ENCODE peak calls at places on chromosomes 6 and 20, in eight cellular contexts. M is COR-L47; W is psoas muscle; S is GM13977; T is activated CD8-positive, alpha-beta memory T cell treated with anti-CD3 and anti-CD28 coated beads, Interleukin-2, amount 10 ng/mL, durations not matched to agents 7 days and 5 days; X is body of pancreas; L is germinal center; N is AG09319. H is an unnamed sample.

GRCh38 chr20:1950836-1951235 is 43.0 kb downstream of the PDYN start:
- DNase-seq in M (no peak), W (no peak), S (no peak), T (no peak), X (no peak), L (no peak), N (no peak), H (no peak)

GRCh38 chr20:56004611-56005388 is 519 bp downstream of the CBLN4 start:
- DNase-seq in M (no peak), W (no peak), S (no peak), T (no peak), X (no peak), L (no peak), N (no peak), H (no peak)

GRCh38 chr6:35919827-35920751 is 809 bp downstream of the SRPK1 start:
- DNase-seq in M (peak; percentile 26), W (peak; percentile 15), S (peak; percentile 33), T (peak; percentile 68), X (peak; percentile 72), L (peak; percentile 40), N (peak; percentile 10), H (peak; percentile 53)

GRCh38 chr6:43901330-43902230 is 131.6 kb downstream of the VEGFA start:
- DNase-seq in M (peak; percentile 31), W (no peak), S (no peak), T (no peak), X (no peak), L (no peak), N (no peak), H (no peak)

GRCh38 chr6:65896140-65896539 is 189.1 kb upstream of the EYS start:
- DNase-seq in M (no peak), W (no peak), S (no peak), T (no peak), X (no peak), L (no peak), N (no peak), H (no peak)

GRCh38 chr6:53851561-53851960 is 56.8 kb downstream of the LRRC1 start:
- DNase-seq in M (no peak), W (no peak), S (no peak), T (no peak), X (no peak), L (no peak), N (no peak), H (no peak)

GRCh38 chr6:100382031-100382430 is 82.7 kb downstream of the SIM1 start:
- DNase-seq in M (no peak), W (no peak), S (no peak), T (no peak), X (no peak), L (no peak), N (no peak), H (no peak)

GRCh38 chr6:160077526-160077925 is 44.1 kb upstream of the SLC22A1 start:
- DNase-seq in M (no peak), W (no peak), S (no peak), T (no peak), X (no peak), L (no peak), N (no peak), H (no peak)

GRCh38 chr20:56540415-56540814 is 7.4 kb downstream of the FAM209B start:
- DNase-seq in M (no peak), W (no peak), S (no peak), T (no peak), X (no peak), L (no peak), N (no peak), H (no peak)

GRCh38 chr20:51034461-51034860 is 11.6 kb upstream of the KCNG1 start:
- DNase-seq in M (no peak), W (no peak), S (no peak), T (no peak), X (no peak), L (no peak), N (no peak), H (no peak)

GRCh38 chr20:31833130-31833930 is 12.1 kb downstream of the FOXS1 start:
- DNase-seq in M (peak; percentile 4), W (peak; percentile 75), S (peak; percentile 85), T (peak; percentile 74), X (peak; percentile 46), L (peak; percentile 73), N (no peak), H (peak; percentile 65)

GRCh38 chr6:121849477-121849876 is 414.0 kb downstream of the GJA1 start:
- DNase-seq in M (no peak), W (no peak), S (peak; percentile 30), T (peak; percentile 44), X (peak; percentile 60), L (peak; percentile 46), N (no peak), H (peak; percentile 60)

GRCh38 chr20:34549929-34550305 is 8.6 kb upstream of the MAP1LC3A start:
- DNase-seq in M (no peak), W (no peak), S (no peak), T (no peak), X (no peak), L (no peak), N (no peak), H (no peak)

GRCh38 chr20:62309198-62309944 is 6.6 kb downstream of the ADRM1 start:
- DNase-seq in M (no peak), W (no peak), S (no peak), T (no peak), X (no peak), L (no peak), N (no peak), H (no peak)

GRCh38 chr20:58229198-58229802 is 847 bp upstream of the ANKRD60 start:
- DNase-seq in M (no peak), W (no peak), S (no peak), T (no peak), X (no peak), L (no peak), N (no peak), H (no peak)

GRCh38 chr20:416950-417800 is 9.1 kb downstream of the RBCK1 start:
- DNase-seq in M (no peak), W (no peak), S (no peak), T (no peak), X (no peak), L (no peak), N (no peak), H (no peak)

GRCh38 chr6:12751694-12752304 is 35.2 kb downstream of the PHACTR1 start:
- DNase-seq in M (no peak), W (peak; percentile 22), S (peak; percentile 67), T (peak; percentile 62), X (peak; percentile 47), L (peak; percentile 14), N (peak; percentile 15), H (peak; percentile 69)

GRCh38 chr6:106746660-106747059 is 117.3 kb downstream of the QRSL1 start:
- DNase-seq in M (no peak), W (no peak), S (no peak), T (no peak), X (no peak), L (no peak), N (no peak), H (no peak)

H was measured in DND-41.